ENCODE peak calls at places on chromosomes 2 and 18, in four cellular contexts. H, Z, A and L are unnamed samples.

GRCh38 chr2:123095219-123095618 is 929.9 kb upstream of the CNTNAP5 start:
- DNase-seq in H (no peak), Z (no peak), A (no peak), L (no peak)

GRCh38 chr2:100909571-100909970 is 89.6 kb downstream of the NPAS2 start:
- DNase-seq in H (no peak), Z (no peak), A (no peak), L (no peak)

GRCh38 chr18:12599966-12600365 is 57.9 kb downstream of the SPIRE1 start:
- DNase-seq in H (no peak), Z (no peak), A (no peak), L (no peak)

GRCh38 chr2:170122883-170123547 is 54.9 kb upstream of the MYO3B start:
- DNase-seq in H (no peak), Z (peak; percentile 13), A (peak; percentile 49), L (no peak)

GRCh38 chr2:75503048-75503607 is 57.6 kb downstream of the EVA1A start:
- DNase-seq in H (no peak), Z (no peak), A (no peak), L (no peak)

GRCh38 chr2:220332886-220333285 is 705.5 kb downstream of the SLC4A3 start:
- DNase-seq in H (no peak), Z (no peak), A (no peak), L (no peak)

GRCh38 chr2:199738723-199739412 is 112.1 kb downstream of the FTCDNL1 start:
- DNase-seq in H (no peak), Z (no peak), A (peak; percentile 82), L (no peak)

GRCh38 chr2:17867133-17867532 is 11.3 kb upstream of the KCNS3 start:
- DNase-seq in H (no peak), Z (no peak), A (no peak), L (no peak)

GRCh38 chr18:54878057-54878661 is 49.9 kb downstream of the RAB27B start:
- DNase-seq in H (no peak), Z (no peak), A (no peak), L (no peak)

GRCh38 chr2:120466704-120467054 is 120.7 kb downstream of the INHBB start:
- DNase-seq in H (no peak), Z (no peak), A (peak; percentile 85), L (no peak)

GRCh38 chr2:159396796-159397195 is 110.3 kb upstream of the WDSUB1 start:
- DNase-seq in H (no peak), Z (no peak), A (no peak), L (no peak)

GRCh38 chr2:11750422-11750821 is 4.0 kb downstream of the LPIN1 start:
- DNase-seq in H (no peak), Z (no peak), A (no peak), L (no peak)

GRCh38 chr2:172513935-172514586 is 41.8 kb upstream of the PDK1 start:
- DNase-seq in H (no peak), Z (no peak), A (no peak), L (no peak)

GRCh38 chr2:86211033-86211795 is 12.0 kb downstream of the MRPL35 start:
- DNase-seq in H (no peak), Z (no peak), A (peak; percentile 73), L (no peak)

GRCh38 chr2:153388246-153388645 is 90.3 kb downstream of the RPRM start:
- DNase-seq in H (no peak), Z (no peak), A (no peak), L (no peak)

GRCh38 chr2:40716879-40717278 is 265.0 kb upstream of the SLC8A1 start:
- DNase-seq in H (no peak), Z (no peak), A (no peak), L (no peak)

GRCh38 chr2:158742536-158742935 is 52.6 kb upstream of the DAPL1 start:
- DNase-seq in H (no peak), Z (no peak), A (no peak), L (no peak)

GRCh38 chr18:48534364-48534763 is 4.5 kb upstream of the CTIF start:
- DNase-seq in H (no peak), Z (no peak), A (no peak), L (no peak)

GRCh38 chr18:22172594-22173049 is 3.2 kb downstream of the GATA6 start:
- DNase-seq in H (no peak), Z (no peak), A (no peak), L (no peak)

GRCh38 chr18:9135912-9136314 is 668 bp upstream of the ANKRD12 start:
- DNase-seq in H (peak; percentile 89), Z (peak; percentile 43), A (peak; percentile 28), L (peak; percentile 66)

GRCh38 chr2:161117506-161117905 is 42.7 kb upstream of the TANK start:
- DNase-seq in H (no peak), Z (no peak), A (no peak), L (no peak)

GRCh38 chr18:58042826-58043362 is 1.1 kb upstream of the NEDD4L start:
- DNase-seq in H (no peak), Z (no peak), A (no peak), L (peak; percentile 27)

GRCh38 chr2:120447122-120447785 is 101.3 kb downstream of the INHBB start:
- DNase-seq in H (no peak), Z (no peak), A (no peak), L (no peak)

GRCh38 chr2:100192825-100193224 is 50.4 kb upstream of the AFF3 start:
- DNase-seq in H (no peak), Z (no peak), A (no peak), L (no peak)

GRCh38 chr2:240136013-240136670 is at the start of gene COPS9:
- DNase-seq in H (peak; percentile 95), Z (peak; percentile 61), A (peak; percentile 76), L (peak; percentile 86)

GRCh38 chr2:24421668-24422067 is 61.3 kb upstream of the ITSN2 start:
- DNase-seq in H (peak; percentile 83), Z (peak; percentile 48), A (peak; percentile 52), L (peak; percentile 14)

GRCh38 chr2:236164983-236165301 is 3.2 kb downstream of the GBX2 start:
- DNase-seq in H (no peak), Z (no peak), A (no peak), L (no peak)

GRCh38 chr2:174335605-174336402 is 1.1 kb downstream of the SP9 start:
- DNase-seq in H (peak; percentile 74), Z (no peak), A (no peak), L (peak; percentile 50)

GRCh38 chr2:112692496-112692911 is 28.3 kb upstream of the NT5DC4 start:
- DNase-seq in H (peak; percentile 41), Z (peak; percentile 85), A (peak; percentile 96), L (peak; percentile 87)

GRCh38 chr2:106965611-106966010 is 79.6 kb upstream of the ST6GAL2 start:
- DNase-seq in H (no peak), Z (no peak), A (no peak), L (no peak)

GRCh38 chr2:234165421-234165820 is 114.9 kb downstream of the SPP2 start:
- DNase-seq in H (no peak), Z (no peak), A (no peak), L (no peak)

DNA sequence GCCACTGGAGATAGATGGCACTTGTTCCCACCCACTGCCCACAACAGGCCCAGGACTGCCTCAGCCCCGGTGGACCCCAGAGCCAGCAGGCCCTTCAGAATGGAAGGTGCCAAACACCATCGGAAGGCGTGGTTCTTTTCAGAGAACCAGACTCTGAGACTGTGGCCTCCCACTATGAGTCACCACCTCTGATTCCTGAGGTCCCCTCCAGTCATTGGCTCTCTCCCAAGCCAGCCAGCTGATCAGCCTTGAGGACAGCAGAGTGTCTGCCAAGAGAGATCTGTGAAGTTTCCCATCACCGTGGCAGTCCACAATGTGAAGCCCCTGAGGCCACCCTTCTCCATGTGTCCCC is 10.4 kb upstream of the MAP3K2 start:
- DNase-seq in H (no peak), Z (peak; percentile 81), A (peak; percentile 78), L (peak; percentile 93)
- TF ChIP-seq FOSL1 in H (no peak), Z (peak; percentile 78), A (no peak), L (peak; percentile 91)

DNA sequence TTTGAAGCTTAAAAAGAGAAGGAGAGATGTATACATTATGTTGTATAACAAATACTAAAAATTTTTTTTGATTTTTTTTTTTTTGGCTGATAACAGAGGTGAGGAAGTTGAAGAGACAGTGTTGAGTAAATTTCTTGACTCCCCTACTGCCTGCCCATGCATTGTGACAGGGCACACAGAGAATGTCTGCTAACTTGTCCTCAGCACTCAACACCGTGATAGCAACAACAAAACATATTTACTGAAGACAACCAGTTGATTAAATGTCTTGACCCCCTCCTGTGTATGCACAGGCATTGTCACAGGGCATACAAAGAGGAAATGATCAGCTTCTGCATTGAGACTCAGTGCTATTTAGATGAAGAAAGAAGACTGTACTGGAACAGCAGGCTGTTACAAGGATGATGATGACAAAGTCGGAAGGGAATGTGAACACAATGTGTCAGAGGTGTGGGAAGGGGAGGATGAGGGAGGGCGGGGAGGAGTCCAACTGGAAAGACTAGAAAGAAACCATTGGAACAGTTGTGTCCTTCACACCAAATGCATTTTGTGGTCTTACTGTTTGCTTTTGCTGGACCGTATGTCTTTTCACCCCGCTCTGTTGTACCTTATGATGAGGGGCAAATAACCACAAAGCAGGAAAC is 89.5 kb downstream of the CERS6 start:
- DNase-seq in H (no peak), Z (peak; percentile 39), A (no peak), L (no peak)
- TF ChIP-seq SP1 in H (no peak), Z (peak; percentile 38), A (no peak), L (no peak)

DNA sequence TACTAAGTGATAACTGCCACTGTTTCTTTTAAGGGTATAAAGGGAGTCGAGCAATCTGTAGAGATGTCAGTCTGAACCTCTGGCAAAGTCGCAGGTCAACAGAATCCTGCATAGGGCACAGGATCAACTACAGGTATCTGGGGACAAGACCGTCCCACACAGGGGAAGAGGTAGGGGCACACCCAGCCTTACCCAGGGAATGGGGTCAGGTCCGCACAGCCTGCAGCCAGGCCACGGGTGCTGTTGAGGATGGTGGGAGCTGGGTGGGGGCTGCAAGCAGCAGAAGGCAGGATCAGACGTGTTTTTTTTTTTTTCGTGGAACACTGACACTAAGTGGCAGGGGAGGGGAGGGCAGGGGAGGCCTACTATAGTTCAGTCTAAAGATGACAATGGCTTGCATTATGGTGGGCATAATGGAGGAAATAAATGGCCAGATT is 41.9 kb downstream of the HDLBP start:
- DNase-seq in H (no peak), Z (no peak), A (no peak), L (no peak)
- TF ChIP-seq FOSL1 in H (no peak), Z (no peak), A (no peak), L (no peak)

GRCh38 chr2:37306024-37306423 is 18.6 kb downstream of the PRKD3 start:
- DNase-seq in H (no peak), Z (no peak), A (no peak), L (no peak)
- TF ChIP-seq SP1 in H (no peak), Z (no peak), A (no peak), L (no peak)

DNA sequence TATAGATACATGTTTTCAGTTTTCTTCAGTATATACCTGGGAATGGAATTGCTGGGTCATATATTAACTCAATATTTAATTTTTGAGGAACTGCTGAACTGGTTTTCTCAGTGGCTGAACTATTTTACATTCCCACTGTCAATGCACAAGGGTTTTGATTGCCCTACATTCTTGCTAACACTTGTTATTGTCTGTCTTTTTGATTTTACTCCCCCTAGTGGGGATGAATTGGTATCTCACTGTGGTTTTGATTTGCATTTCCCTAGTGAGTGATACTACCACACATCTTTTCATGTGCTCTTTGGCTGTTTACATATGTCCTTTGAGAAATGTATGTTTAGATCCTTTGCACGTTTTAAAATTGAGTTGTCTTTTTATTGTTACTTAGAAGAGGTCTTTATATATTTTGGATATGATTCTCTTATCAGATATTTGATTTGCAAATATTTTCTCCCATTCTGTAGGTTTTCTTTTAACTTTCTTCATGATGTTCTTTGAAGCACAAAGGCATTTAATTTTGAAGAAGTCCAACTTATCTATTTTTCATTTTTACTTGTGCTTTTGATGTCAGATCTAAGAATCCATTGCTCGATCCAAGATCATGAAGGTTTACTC is 36.2 kb downstream of the ASB1 start:
- DNase-seq in H (no peak), Z (peak; percentile 40), A (peak; percentile 77), L (peak; percentile 57)
- TF ChIP-seq FOSL1 in H (no peak), Z (no peak), A (no peak), L (no peak)

GRCh38 chr2:215973954-215974699 is 39.2 kb downstream of the MREG start:
- DNase-seq in H (no peak), Z (no peak), A (no peak), L (no peak)
- TF ChIP-seq SP1 in H (no peak), Z (peak; percentile 27), A (no peak), L (no peak)

GRCh38 chr18:69400253-69400975 is at the start of gene DOK6:
- DNase-seq in H (peak; percentile 66), Z (no peak), A (peak; percentile 84), L (no peak)
- TF ChIP-seq FOSL1 in H (no peak), Z (no peak), A (no peak), L (no peak)